ENCODE peak calls at places on chromosomes 4 and X, in seven cellular contexts. K is pancreas, L is fibroblast of lung, Q is A673, V is upper lobe of right lung, S is body of pancreas, N is tibial artery. Y is an unnamed sample.

GRCh38 chrX:39152106-39152649 is 350.9 kb downstream of the MID1IP1 start:
- DNase-seq in V (peak; percentile 73), S (peak; percentile 41), L (no peak), N (no peak), Q (peak; percentile 42), K (peak; percentile 16), Y (no peak)

GRCh38 chr4:189046642-189047041 is 894.0 kb upstream of the FRG1 start:
- DNase-seq in K (no peak), S (no peak), L (peak; percentile 20), V (no peak), N (no peak), Q (no peak), Y (no peak)

GRCh38 chrX:118183606-118184005 is 67.0 kb upstream of the KLHL13 start:
- DNase-seq in L (no peak), S (no peak), N (no peak), Q (no peak), K (no peak), V (no peak), Y (no peak)

GRCh38 chr4:53963336-53963735 is 101.1 kb downstream of the CHIC2 start:
- DNase-seq in K (no peak), S (no peak), Q (no peak), N (no peak), V (no peak), L (no peak), Y (no peak)

GRCh38 chr4:182144621-182145359 is 98.4 kb upstream of the TENM3 start:
- DNase-seq in N (no peak), K (no peak), V (no peak), Q (peak; percentile 24), L (no peak), S (no peak), Y (no peak)

GRCh38 chr4:151358266-151358665 is 32.9 kb upstream of the SH3D19 start:
- DNase-seq in N (no peak), S (no peak), L (peak; percentile 3), V (no peak), K (no peak), Q (no peak), Y (no peak)

GRCh38 chrX:56978172-56978571 is 17.2 kb downstream of the SPIN3 start:
- DNase-seq in N (no peak), S (peak; percentile 25), V (no peak), L (peak; percentile 19), K (no peak), Q (peak; percentile 57), Y (no peak)

GRCh38 chr4:8725845-8726244 is 133.3 kb downstream of the CPZ start:
- DNase-seq in S (no peak), L (no peak), V (peak; percentile 32), Q (no peak), N (no peak), K (no peak), Y (no peak)

GRCh38 chr4:152605031-152605430 is 69.1 kb upstream of the FBXW7 start:
- DNase-seq in N (no peak), V (no peak), S (no peak), Q (no peak), K (no peak), L (no peak), Y (no peak)

GRCh38 chrX:20224814-20225487 is 41.8 kb downstream of the RPS6KA3 start:
- DNase-seq in K (no peak), V (no peak), L (peak; percentile 79), N (no peak), S (no peak), Q (no peak), Y (no peak)

DNA sequence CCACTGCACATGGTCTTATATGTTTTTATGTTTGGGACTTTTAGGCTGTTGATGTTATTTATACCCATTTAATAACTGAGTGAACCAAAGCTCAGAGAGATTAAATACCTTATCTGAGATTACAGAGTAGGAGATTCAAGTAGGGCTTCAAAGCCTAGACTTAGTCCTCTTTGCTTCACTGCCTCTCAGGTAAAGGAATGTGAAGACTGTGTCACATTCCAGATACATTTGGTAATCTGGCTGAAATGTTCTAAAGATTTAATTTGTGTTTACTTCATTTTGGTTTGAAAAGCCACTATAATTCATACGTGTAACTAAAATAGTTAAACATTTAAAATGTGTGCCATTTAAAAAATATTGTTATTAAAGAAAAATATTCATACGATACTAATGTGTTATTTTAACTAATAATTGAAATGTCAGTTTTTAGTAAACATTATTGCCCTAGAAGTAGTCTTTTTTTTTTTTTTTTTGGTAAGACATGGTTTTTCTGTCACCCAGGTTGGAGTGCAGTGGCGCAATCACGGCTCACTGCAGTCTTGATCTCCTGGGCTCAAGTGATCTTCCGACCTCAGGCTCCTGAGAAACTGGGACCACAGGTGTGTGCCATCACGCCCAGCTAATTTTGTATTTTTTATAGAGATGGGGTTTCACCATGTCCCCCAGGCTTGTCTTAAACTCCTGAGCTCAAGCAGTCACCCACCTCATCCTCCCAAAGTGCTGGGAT is 54.3 kb downstream of the WWC2 start:
- DNase-seq in N (no peak), L (peak; percentile 20), S (no peak), K (no peak), V (no peak), Q (no peak), Y (no peak)
- H3K27ac ChIP-seq in N (no peak overlapping the region), L (no peak overlapping the region), S (no peak overlapping the region), K (no peak overlapping the region), V (no peak overlapping the region), Q (no peak overlapping the region), Y (no peak overlapping the region)

GRCh38 chr4:173357939-173358338 is 12.8 kb upstream of the SAP30 start:
- DNase-seq in L (no peak), N (no peak), K (no peak), V (no peak), S (no peak), Q (no peak), Y (no peak)

GRCh38 chr4:173365359-173365996 is 5.3 kb upstream of the SAP30 start:
- DNase-seq in V (no peak), Q (no peak), S (no peak), K (no peak), N (no peak), L (no peak), Y (no peak)

GRCh38 chr4:173362666-173363065 is 8.1 kb upstream of the SAP30 start:
- DNase-seq in K (peak; percentile 22), S (peak; percentile 47), Q (no peak), L (no peak), N (no peak), V (no peak), Y (no peak)

DNA sequence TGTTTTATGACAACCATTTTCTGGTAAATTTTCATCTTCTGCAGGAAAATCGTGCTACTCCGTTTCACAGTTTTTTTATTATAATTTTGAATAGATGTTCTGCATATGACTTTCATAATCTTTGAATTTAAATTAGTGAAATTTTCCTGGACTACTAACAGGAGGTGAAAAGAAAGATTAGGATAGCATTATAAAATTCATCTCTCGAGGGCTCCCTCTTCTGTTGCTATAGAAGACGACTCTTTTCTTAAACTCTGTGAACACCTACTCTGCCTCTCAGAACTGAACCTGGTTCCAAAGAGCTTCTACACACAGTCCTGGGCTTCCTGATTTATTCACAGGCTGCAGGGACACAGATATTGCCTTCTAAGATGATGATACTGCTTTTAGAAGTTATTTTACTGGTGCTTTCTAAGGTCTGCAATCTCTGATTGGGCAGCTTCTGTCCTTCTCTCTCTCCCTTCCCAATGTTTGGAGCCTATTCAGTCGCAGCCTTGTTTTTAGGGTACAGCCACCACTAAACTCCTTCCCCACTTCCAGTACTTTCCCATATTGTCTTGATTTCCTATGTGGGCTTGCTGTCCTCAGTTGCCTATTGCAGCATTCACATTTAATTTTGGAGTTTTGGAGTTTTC is 10.1 kb upstream of the SAP30 start:
- DNase-seq in L (no peak), N (no peak), S (no peak), K (no peak), V (no peak), Q (peak; percentile 46), Y (no peak)
- TF ChIP-seq CTCF in L (peak; percentile 23), N (no peak), S (peak; percentile 35), K (no peak), V (peak; percentile 28), Q (peak; percentile 62), Y (peak; percentile 38)

GRCh38 chr4:128850252-128850651 is 40.8 kb downstream of the JADE1 start:
- DNase-seq in K (no peak), Q (no peak), L (no peak), S (no peak), V (no peak), N (no peak), Y (no peak)
- H3K36me3 ChIP-seq in K (peaks cover 85% of the 10 kb centered on the region), Q (peaks cover 81% of the 10 kb centered on the region), L (peaks cover 40% of the 10 kb centered on the region), S (peaks cover 39% of the 10 kb centered on the region), V (peaks cover 91% of the 10 kb centered on the region), N (peaks cover 96% of the 10 kb centered on the region), Y (peaks cover 81% of the 10 kb centered on the region)

GRCh38 chr4:30882443-30882842 is 162.3 kb downstream of the PCDH7 start:
- DNase-seq in V (no peak), L (no peak), N (no peak), Q (no peak), S (no peak), K (no peak), Y (no peak)

GRCh38 chr4:30882995-30883675 is 163.0 kb downstream of the PCDH7 start:
- DNase-seq in S (no peak), N (no peak), L (peak; percentile 62), K (no peak), V (no peak), Q (no peak), Y (no peak)

GRCh38 chr4:30879841-30880240 is 159.7 kb downstream of the PCDH7 start:
- DNase-seq in N (no peak), Q (no peak), S (no peak), L (peak; percentile 70), V (no peak), K (no peak), Y (no peak)

DNA sequence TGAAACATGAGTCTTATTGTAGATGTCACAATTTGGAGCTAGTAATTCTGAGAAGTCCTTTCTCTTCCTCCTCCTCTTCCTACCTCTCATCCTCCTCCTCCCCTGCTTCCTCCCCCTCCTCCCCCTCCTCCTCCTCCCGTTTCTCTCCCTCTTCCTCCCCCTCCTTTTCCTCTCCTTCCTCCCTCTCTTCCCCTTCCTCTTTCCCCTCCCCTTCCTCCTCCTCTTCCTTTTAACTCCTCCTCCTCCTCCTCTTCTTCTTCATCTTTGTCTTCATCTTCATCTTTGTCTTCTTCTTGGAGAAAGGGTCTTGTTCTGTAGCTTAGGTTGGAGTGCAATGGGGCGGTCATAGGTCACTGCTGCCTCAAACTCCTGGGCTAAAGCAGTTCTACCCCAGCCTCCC is 161.8 kb downstream of the PCDH7 start:
- DNase-seq in S (no peak), K (no peak), L (no peak), Q (no peak), V (no peak), N (no peak), Y (no peak)
- H3K27ac ChIP-seq in S (no peak overlapping the region), K (no peak overlapping the region), L (no peak overlapping the region), Q (no peak overlapping the region), V (no peak overlapping the region), N (no peak overlapping the region), Y (no peak overlapping the region)